ENCODE peak calls at places on chromosome 22, in eight cellular contexts. W is heart left ventricle, U is adrenal gland, F is uterus, H is stomach, X is ovary, N is tibial nerve, C is IMR-90. O is an unnamed sample.
A peak's percentile ranks its signal among the peaks of the same experiment; 100 is the strongest.

GRCh38 chr22:28064941-28065340 is 145.9 kb upstream of the PITPNB start:
- DNase-seq in C (peak; percentile 24), X (no peak), U (no peak), W (no peak), H (no peak), N (no peak), F (no peak), O (no peak)

GRCh38 chr22:43854151-43854785 is 8.0 kb downstream of the SULT4A1 start:
- DNase-seq in W (no peak), U (no peak), H (no peak), C (no peak), N (no peak), F (no peak), X (peak; percentile 13), O (peak; percentile 58)

GRCh38 chr22:17873116-17873515 is 98.8 kb upstream of the BID start:
- DNase-seq in U (no peak), X (peak; percentile 21), W (no peak), N (no peak), C (no peak), H (no peak), F (no peak), O (no peak)

GRCh38 chr22:32830473-32830872 is 29.0 kb downstream of the TIMP3 start:
- DNase-seq in U (peak; percentile 71), W (peak; percentile 80), F (peak; percentile 78), C (no peak), H (no peak), X (peak; percentile 51), N (no peak), O (peak; percentile 88)

GRCh38 chr22:32561756-32562155 is 87.1 kb downstream of the FBXO7 start:
- DNase-seq in C (no peak), N (no peak), X (no peak), U (no peak), F (no peak), H (no peak), W (no peak), O (no peak)

GRCh38 chr22:26892401-26893033 is 235.1 kb downstream of the MIAT start:
- DNase-seq in W (no peak), N (no peak), C (no peak), H (peak; percentile 49), U (peak; percentile 75), F (no peak), X (peak; percentile 40), O (no peak)

GRCh38 chr22:49307071-49307830 is 520.4 kb downstream of the BRD1 start:
- DNase-seq in U (no peak), N (no peak), H (peak; percentile 8), W (no peak), F (no peak), C (no peak), X (peak; percentile 15), O (peak; percentile 42)

GRCh38 chr22:22123118-22123959 is 121.2 kb upstream of the VPREB1 start:
- DNase-seq in W (no peak), F (no peak), H (no peak), U (no peak), X (no peak), C (no peak), N (no peak), O (no peak)

GRCh38 chr22:39405346-39406085 is 5.9 kb downstream of the TAB1 start:
- DNase-seq in N (no peak), F (peak; percentile 34), C (peak; percentile 65), W (no peak), X (peak; percentile 75), H (no peak), U (no peak), O (peak; percentile 43)

GRCh38 chr22:49664371-49664881 is 163.2 kb downstream of the BRD1 start:
- DNase-seq in W (no peak), N (no peak), H (no peak), X (no peak), F (peak; percentile 12), U (no peak), C (no peak), O (no peak)

GRCh38 chr22:39494471-39495120 is 7.5 kb upstream of the MIEF1 start:
- DNase-seq in N (no peak), C (peak; percentile 20), U (peak; percentile 22), X (no peak), H (no peak), W (no peak), F (no peak), O (no peak)

GRCh38 chr22:50057292-50057867 is 718 bp downstream of the TTLL8 start:
- DNase-seq in W (no peak), U (no peak), N (no peak), F (no peak), H (no peak), C (peak; percentile 14), X (no peak), O (no peak)

GRCh38 chr22:17873804-17874203 is 99.5 kb upstream of the BID start:
- DNase-seq in W (no peak), C (no peak), U (no peak), N (no peak), H (no peak), F (no peak), X (peak; percentile 13), O (no peak)

GRCh38 chr22:49199224-49199623 is 628.4 kb downstream of the BRD1 start:
- DNase-seq in N (no peak), F (peak; percentile 3), U (no peak), C (no peak), X (peak; percentile 6), H (no peak), W (no peak), O (peak; percentile 30)

GRCh38 chr22:35861451-35861850 is 143.8 kb downstream of the APOL5 start:
- DNase-seq in X (no peak), W (no peak), H (no peak), C (no peak), F (no peak), N (no peak), U (no peak), O (no peak)

GRCh38 chr22:36816635-36817428 is at the start of gene PVALB:
- DNase-seq in N (no peak), W (peak; percentile 38), X (peak; percentile 61), F (no peak), U (peak; percentile 37), C (peak; percentile 13), H (no peak), O (no peak)

GRCh38 chr22:46011627-46012181 is 34.7 kb upstream of the WNT7B start:
- DNase-seq in X (no peak), W (no peak), U (no peak), N (no peak), C (no peak), H (no peak), F (peak; percentile 39), O (peak; percentile 75)

GRCh38 chr22:47146391-47146790 is 383.9 kb downstream of the TBC1D22A start:
- DNase-seq in C (no peak), N (no peak), X (no peak), H (no peak), U (no peak), W (no peak), F (no peak), O (no peak)

GRCh38 chr22:30426395-30427353 is 1.1 kb downstream of the MTFP1 start:
- DNase-seq in C (peak; percentile 59), W (peak; percentile 84), U (peak; percentile 92), H (peak; percentile 92), N (peak; percentile 77), X (peak; percentile 75), F (peak; percentile 68), O (peak; percentile 93)
- TF ChIP-seq CTCF in C (peak; percentile 78), W (peak; percentile 38), U (peak; percentile 64), H (peak; percentile 49), N (peak; percentile 43), X (no peak), F (peak; percentile 22), O (peak; percentile 83)

GRCh38 chr22:19718255-19719054 is 4.2 kb downstream of the SEPTIN5 start:
- DNase-seq in C (no peak), H (no peak), U (no peak), X (peak; percentile 61), W (no peak), F (no peak), N (no peak), O (no peak)
- TF ChIP-seq POLR2A in C (no peak), H (no peak), U (no peak), X (peak; percentile 23), W (peak; percentile 7), F (no peak), N (no peak), O (no peak)

GRCh38 chr22:25382762-25383161 is 163.3 kb downstream of the CRYBB2 start:
- DNase-seq in U (no peak), C (no peak), W (no peak), X (no peak), F (no peak), H (no peak), N (no peak), O (no peak)
- TF ChIP-seq CTCF in U (peak; percentile 10), C (peak; percentile 4), W (no peak), X (no peak), F (no peak), H (no peak), N (no peak), O (no peak)

GRCh38 chr22:20016734-20017621 is at the start of gene ARVCF:
- DNase-seq in C (peak; percentile 85), W (peak; percentile 95), H (peak; percentile 93), N (peak; percentile 88), X (peak; percentile 94), F (peak; percentile 88), U (peak; percentile 93), O (peak; percentile 94)
- TF ChIP-seq POLR2A in C (no peak), W (no peak), H (no peak), N (no peak), X (no peak), F (no peak), U (no peak), O (no peak)

GRCh38 chr22:41245917-41246499 is 5.3 kb upstream of the CHADL start:
- DNase-seq in W (no peak), N (no peak), F (no peak), H (no peak), U (no peak), X (no peak), C (no peak), O (no peak)
- TF ChIP-seq CTCF in W (no peak), N (no peak), F (no peak), H (no peak), U (no peak), X (no peak), C (no peak), O (no peak)